ENCODE peak calls at places on chromosome 7, in seven cellular contexts. W, U, Z, R, E, S and D are unnamed samples.

GRCh38 chr7:28389504-28390385 is 22.6 kb upstream of the CREB5 start:
- DNase-seq in W (no peak), U (peak; percentile 39), Z (no peak), R (peak; percentile 85), E (no peak), S (peak; percentile 70), D (peak; percentile 83)

GRCh38 chr7:96388166-96388565 is 66.3 kb upstream of the SLC25A13 start:
- DNase-seq in W (no peak), U (peak; percentile 20), Z (no peak), R (no peak), E (no peak), S (no peak), D (no peak)

GRCh38 chr7:5685192-5685591 is 96.3 kb downstream of the RNF216 start:
- DNase-seq in W (no peak), U (no peak), Z (no peak), R (no peak), E (no peak), S (no peak), D (no peak)

GRCh38 chr7:76303829-76304505 is 1.5 kb downstream of the HSPB1 start:
- DNase-seq in W (no peak), U (no peak), Z (no peak), R (no peak), E (no peak), S (peak; percentile 91), D (no peak)

GRCh38 chr7:50592940-50593339 is 27.7 kb upstream of the DDC start:
- DNase-seq in W (no peak), U (no peak), Z (no peak), R (no peak), E (no peak), S (no peak), D (no peak)

GRCh38 chr7:96833701-96834453 is 124.2 kb upstream of the SEM1 start:
- DNase-seq in W (no peak), U (no peak), Z (no peak), R (peak; percentile 8), E (no peak), S (peak; percentile 17), D (no peak)

GRCh38 chr7:106143711-106144347 is 31.7 kb upstream of the SYPL1 start:
- DNase-seq in W (no peak), U (no peak), Z (no peak), R (no peak), E (no peak), S (no peak), D (peak; percentile 65)

GRCh38 chr7:73683056-73683915 is at the start of the genes BUD23 and DNAJC30:
- DNase-seq in W (peak; percentile 96), U (peak; percentile 85), Z (peak; percentile 98), R (peak; percentile 96), E (peak; percentile 95), S (peak; percentile 99), D (peak; percentile 93)

GRCh38 chr7:49324707-49325106 is 400.4 kb downstream of the CDC14C start:
- DNase-seq in W (no peak), U (no peak), Z (no peak), R (no peak), E (no peak), S (peak; percentile 5), D (no peak)

GRCh38 chr7:1829111-1829510 is 159.0 kb downstream of the ELFN1 start:
- DNase-seq in W (no peak), U (no peak), Z (no peak), R (no peak), E (no peak), S (no peak), D (no peak)

GRCh38 chr7:116162992-116163391 is 47.3 kb upstream of the TES start:
- DNase-seq in W (no peak), U (no peak), Z (no peak), R (no peak), E (no peak), S (no peak), D (no peak)

GRCh38 chr7:17474724-17475344 is 176.4 kb downstream of the AHR start:
- DNase-seq in W (no peak), U (no peak), Z (no peak), R (no peak), E (no peak), S (no peak), D (no peak)